ENCODE peak calls at places on chromosomes 4 and X, in four cellular contexts. P is dorsolateral prefrontal cortex, M is HCEC 1CT, L is occipital lobe. U is an unnamed sample.

GRCh38 chr4:24105183-24106039 is 215.6 kb upstream of the PPARGC1A start:
- DNase-seq in P (no peak), M (peak; percentile 90), L (peak; percentile 51), U (no peak)

GRCh38 chr4:159723341-159724048 is 620.6 kb downstream of the RAPGEF2 start:
- DNase-seq in P (no peak), M (no peak), L (no peak), U (no peak)

GRCh38 chr4:182826391-182826790 is 90.8 kb downstream of the DCTD start:
- DNase-seq in P (no peak), M (no peak), L (no peak), U (no peak)

GRCh38 chr4:74318270-74318669 is 10.0 kb downstream of the EPGN start:
- DNase-seq in P (no peak), M (no peak), L (no peak), U (no peak)

GRCh38 chrX:11129546-11129945 is 18.4 kb downstream of the HCCS start:
- DNase-seq in P (no peak), M (no peak), L (no peak), U (no peak)

GRCh38 chrX:154305481-154306205 is 10.0 kb downstream of the TKTL1 start:
- DNase-seq in P (no peak), M (no peak), L (no peak), U (no peak)

GRCh38 chrX:33970028-33970932 is 161.8 kb downstream of the FAM47A start:
- DNase-seq in P (no peak), M (no peak), L (no peak), U (no peak)

GRCh38 chrX:27571164-27571563 is 19.0 kb upstream of the DCAF8L2 start:
- DNase-seq in P (no peak), M (no peak), L (no peak), U (no peak)

GRCh38 chr4:101790521-101791188 is at the start of gene BANK1:
- DNase-seq in P (no peak), M (no peak), L (no peak), U (peak; percentile 85)

GRCh38 chrX:154595559-154595958 is 10.6 kb downstream of the CTAG1A start:
- DNase-seq in P (no peak), M (no peak), L (no peak), U (no peak)

GRCh38 chr4:164956766-164957643 is 20.5 kb downstream of the TRIM61 start:
- DNase-seq in P (peak; percentile 85), M (peak; percentile 58), L (peak; percentile 92), U (peak; percentile 89)

GRCh38 chrX:153818571-153819397 is 11.6 kb downstream of the PDZD4 start:
- DNase-seq in P (no peak), M (no peak), L (no peak), U (peak; percentile 80)

U was measured in ecto neural progenitor cell.